ENCODE peak calls at places on chromosomes 13 and 19, in eight cellular contexts. One of them, this sample, is unnamed.

GRCh38 chr13:97422118-97423054 is 11.6 kb upstream of the RAP2A start:
- DNase-seq in posterior cingulate gyrus: no peak
- DNase-seq in hypothalamus: no peak
- DNase-seq in pancreas: no peak
- DNase-seq in NCI-H187 treated with DMSO at 0.1 percent for 48 hours: no peak
- DNase-seq in OCI-M1: peak
- DNase-seq in stimulated activated CD4-positive, alpha-beta T cell treated with anti-CD3 and anti-CD28 coated beads, Interleukin-2, amount 100 ng/mL, for 24 hours: no peak
- DNase-seq in activated CD4-positive, CD25-positive, alpha-beta regulatory T cell treated with anti-CD3 and anti-CD28 coated beads, Interleukin-2, amount 50 U/mL, for 72 hours: no peak
- DNase-seq in this sample: no peak

GRCh38 chr13:69474286-69474685 is 633.3 kb upstream of the ATXN8OS start:
- DNase-seq in posterior cingulate gyrus: no peak
- DNase-seq in hypothalamus: no peak
- DNase-seq in pancreas: no peak
- DNase-seq in NCI-H187 treated with DMSO at 0.1 percent for 48 hours: no peak
- DNase-seq in OCI-M1: no peak
- DNase-seq in stimulated activated CD4-positive, alpha-beta T cell treated with anti-CD3 and anti-CD28 coated beads, Interleukin-2, amount 100 ng/mL, for 24 hours: no peak
- DNase-seq in activated CD4-positive, CD25-positive, alpha-beta regulatory T cell treated with anti-CD3 and anti-CD28 coated beads, Interleukin-2, amount 50 U/mL, for 72 hours: no peak
- DNase-seq in this sample: no peak

GRCh38 chr13:66657165-66657895 is 572.8 kb downstream of the PCDH9 start:
- DNase-seq in posterior cingulate gyrus: peak
- DNase-seq in hypothalamus: peak
- DNase-seq in pancreas: no peak
- DNase-seq in NCI-H187 treated with DMSO at 0.1 percent for 48 hours: no peak
- DNase-seq in OCI-M1: no peak
- DNase-seq in stimulated activated CD4-positive, alpha-beta T cell treated with anti-CD3 and anti-CD28 coated beads, Interleukin-2, amount 100 ng/mL, for 24 hours: no peak
- DNase-seq in activated CD4-positive, CD25-positive, alpha-beta regulatory T cell treated with anti-CD3 and anti-CD28 coated beads, Interleukin-2, amount 50 U/mL, for 72 hours: no peak
- DNase-seq in this sample: peak

GRCh38 chr13:23378009-23378632 is 55.4 kb downstream of the SACS start:
- DNase-seq in posterior cingulate gyrus: no peak
- DNase-seq in hypothalamus: no peak
- DNase-seq in pancreas: no peak
- DNase-seq in NCI-H187 treated with DMSO at 0.1 percent for 48 hours: no peak
- DNase-seq in OCI-M1: peak
- DNase-seq in stimulated activated CD4-positive, alpha-beta T cell treated with anti-CD3 and anti-CD28 coated beads, Interleukin-2, amount 100 ng/mL, for 24 hours: peak
- DNase-seq in activated CD4-positive, CD25-positive, alpha-beta regulatory T cell treated with anti-CD3 and anti-CD28 coated beads, Interleukin-2, amount 50 U/mL, for 72 hours: no peak
- DNase-seq in this sample: no peak

GRCh38 chr13:98581377-98581776 is 4.5 kb upstream of the STK24 start:
- DNase-seq in posterior cingulate gyrus: no peak
- DNase-seq in hypothalamus: no peak
- DNase-seq in pancreas: no peak
- DNase-seq in NCI-H187 treated with DMSO at 0.1 percent for 48 hours: no peak
- DNase-seq in OCI-M1: no peak
- DNase-seq in stimulated activated CD4-positive, alpha-beta T cell treated with anti-CD3 and anti-CD28 coated beads, Interleukin-2, amount 100 ng/mL, for 24 hours: no peak
- DNase-seq in activated CD4-positive, CD25-positive, alpha-beta regulatory T cell treated with anti-CD3 and anti-CD28 coated beads, Interleukin-2, amount 50 U/mL, for 72 hours: no peak
- DNase-seq in this sample: no peak

GRCh38 chr19:17327654-17328516 is 6.8 kb downstream of the ANO8 start:
- DNase-seq in posterior cingulate gyrus: no peak
- DNase-seq in hypothalamus: no peak
- DNase-seq in pancreas: no peak
- DNase-seq in NCI-H187 treated with DMSO at 0.1 percent for 48 hours: no peak
- DNase-seq in OCI-M1: peak
- DNase-seq in stimulated activated CD4-positive, alpha-beta T cell treated with anti-CD3 and anti-CD28 coated beads, Interleukin-2, amount 100 ng/mL, for 24 hours: peak
- DNase-seq in activated CD4-positive, CD25-positive, alpha-beta regulatory T cell treated with anti-CD3 and anti-CD28 coated beads, Interleukin-2, amount 50 U/mL, for 72 hours: peak
- DNase-seq in this sample: peak

GRCh38 chr19:31347828-31348314 is 1.4 kb downstream of the TSHZ3 start:
- DNase-seq in posterior cingulate gyrus: no peak
- DNase-seq in hypothalamus: no peak
- DNase-seq in pancreas: no peak
- DNase-seq in NCI-H187 treated with DMSO at 0.1 percent for 48 hours: no peak
- DNase-seq in OCI-M1: no peak
- DNase-seq in stimulated activated CD4-positive, alpha-beta T cell treated with anti-CD3 and anti-CD28 coated beads, Interleukin-2, amount 100 ng/mL, for 24 hours: no peak
- DNase-seq in activated CD4-positive, CD25-positive, alpha-beta regulatory T cell treated with anti-CD3 and anti-CD28 coated beads, Interleukin-2, amount 50 U/mL, for 72 hours: no peak
- DNase-seq in this sample: no peak

GRCh38 chr13:44238011-44238421 is 135.6 kb upstream of the SERP2 start:
- DNase-seq in posterior cingulate gyrus: no peak
- DNase-seq in hypothalamus: no peak
- DNase-seq in pancreas: no peak
- DNase-seq in NCI-H187 treated with DMSO at 0.1 percent for 48 hours: no peak
- DNase-seq in OCI-M1: no peak
- DNase-seq in stimulated activated CD4-positive, alpha-beta T cell treated with anti-CD3 and anti-CD28 coated beads, Interleukin-2, amount 100 ng/mL, for 24 hours: no peak
- DNase-seq in activated CD4-positive, CD25-positive, alpha-beta regulatory T cell treated with anti-CD3 and anti-CD28 coated beads, Interleukin-2, amount 50 U/mL, for 72 hours: no peak
- DNase-seq in this sample: no peak

GRCh38 chr19:37981785-37982475 is 74.9 kb downstream of the SIPA1L3 start:
- DNase-seq in posterior cingulate gyrus: no peak
- DNase-seq in hypothalamus: no peak
- DNase-seq in pancreas: no peak
- DNase-seq in NCI-H187 treated with DMSO at 0.1 percent for 48 hours: no peak
- DNase-seq in OCI-M1: no peak
- DNase-seq in stimulated activated CD4-positive, alpha-beta T cell treated with anti-CD3 and anti-CD28 coated beads, Interleukin-2, amount 100 ng/mL, for 24 hours: no peak
- DNase-seq in activated CD4-positive, CD25-positive, alpha-beta regulatory T cell treated with anti-CD3 and anti-CD28 coated beads, Interleukin-2, amount 50 U/mL, for 72 hours: no peak
- DNase-seq in this sample: no peak

This sample was measured in lung.